ENCODE peak calls at places on chromosomes 13 and 19, in five cellular contexts. S, O, T, L and Z are unnamed samples.

GRCh38 chr13:28540612-28541011 is 45.7 kb upstream of the FLT1 start:
- DNase-seq in S (no peak), O (no peak), T (no peak), L (no peak), Z (no peak)

GRCh38 chr19:12838182-12838890 is at the start of gene MAST1:
- DNase-seq in S (peak), O (peak), T (no peak), L (peak), Z (peak)

GRCh38 chr19:56139847-56140582 is 1.1 kb upstream of the ZNF444 start:
- DNase-seq in S (no peak), O (no peak), T (no peak), L (no peak), Z (no peak)

GRCh38 chr19:14139944-14140343 is 3.6 kb upstream of the ASF1B start:
- DNase-seq in S (no peak), O (peak), T (no peak), L (peak), Z (no peak)

GRCh38 chr13:23723463-23723862 is 153.3 kb downstream of the TNFRSF19 start:
- DNase-seq in S (no peak), O (no peak), T (no peak), L (no peak), Z (no peak)

GRCh38 chr19:13644648-13645047 is 119.7 kb upstream of the MRI1 start:
- DNase-seq in S (no peak), O (no peak), T (no peak), L (no peak), Z (no peak)

GRCh38 chr13:113887700-113888201 is 23.9 kb upstream of the GAS6 start:
- DNase-seq in S (peak), O (no peak), T (no peak), L (no peak), Z (no peak)

GRCh38 chr13:104594801-104595200 is 1528.6 kb upstream of the SLC10A2 start:
- DNase-seq in S (no peak), O (no peak), T (no peak), L (no peak), Z (no peak)

GRCh38 chr13:90197722-90198121 is 1149.8 kb upstream of the MIR17HG start:
- DNase-seq in S (no peak), O (no peak), T (no peak), L (no peak), Z (no peak)

GRCh38 chr13:30832845-30833332 is 73.2 kb upstream of the MEDAG start:
- DNase-seq in S (peak), O (peak), T (peak), L (peak), Z (peak)

GRCh38 chr19:34573226-34573864 is 91.8 kb downstream of the WTIP start:
- DNase-seq in S (peak), O (no peak), T (no peak), L (no peak), Z (no peak)

GRCh38 chr19:39937792-39938191 is 3.4 kb upstream of the FCGBP start:
- DNase-seq in S (no peak), O (no peak), T (no peak), L (no peak), Z (no peak)

GRCh38 chr13:44818428-44818827 is 170.8 kb downstream of the NUFIP1 start:
- DNase-seq in S (no peak), O (no peak), T (no peak), L (no peak), Z (no peak)

GRCh38 chr13:113445791-113446487 is 7.3 kb downstream of the ADPRHL1 start:
- DNase-seq in S (no peak), O (peak), T (no peak), L (no peak), Z (no peak)

GRCh38 chr19:30473334-30473867 is 101.2 kb downstream of the ZNF536 start:
- DNase-seq in S (no peak), O (no peak), T (no peak), L (no peak), Z (no peak)

GRCh38 chr13:58313219-58313618 is 681.7 kb downstream of the PCDH17 start:
- DNase-seq in S (no peak), O (no peak), T (no peak), L (no peak), Z (no peak)

GRCh38 chr19:51598159-51598915 is 27.3 kb downstream of the ZNF175 start:
- DNase-seq in S (no peak), O (no peak), T (no peak), L (peak), Z (no peak)

GRCh38 chr13:113796948-113797676 is 38.1 kb downstream of the TMEM255B start:
- DNase-seq in S (no peak), O (peak), T (no peak), L (peak), Z (no peak)

GRCh38 chr13:32115069-32115468 is 83.5 kb downstream of the FRY start:
- DNase-seq in S (no peak), O (no peak), T (no peak), L (no peak), Z (no peak)

GRCh38 chr13:58397596-58398387 is 766.2 kb downstream of the PCDH17 start:
- DNase-seq in S (no peak), O (no peak), T (no peak), L (no peak), Z (no peak)

GRCh38 chr13:63542704-63543215 is 2127.1 kb upstream of the PCDH20 start:
- DNase-seq in S (no peak), O (no peak), T (no peak), L (no peak), Z (no peak)

GRCh38 chr13:32676242-32676641 is 90.0 kb downstream of the PDS5B start:
- DNase-seq in S (no peak), O (no peak), T (no peak), L (no peak), Z (no peak)

GRCh38 chr19:3463039-3463958 is 17.0 kb downstream of the SMIM24 start:
- DNase-seq in S (no peak), O (no peak), T (no peak), L (peak), Z (no peak)

GRCh38 chr19:55418185-55418584 is 10.6 kb upstream of the UBE2S start:
- DNase-seq in S (peak), O (no peak), T (peak), L (no peak), Z (peak)

GRCh38 chr13:22964245-22964966 is 216.4 kb upstream of the SGCG start:
- DNase-seq in S (no peak), O (no peak), T (no peak), L (peak), Z (no peak)

GRCh38 chr19:14577264-14577663 is 5.4 kb upstream of the NDUFB7 start:
- DNase-seq in S (no peak), O (no peak), T (no peak), L (peak), Z (no peak)

GRCh38 chr13:102317593-102317992 is 84.3 kb downstream of the FGF14 start:
- DNase-seq in S (peak), O (peak), T (no peak), L (peak), Z (no peak)

GRCh38 chr13:111286162-111286561 is 34.3 kb upstream of the TEX29 start:
- DNase-seq in S (no peak), O (no peak), T (no peak), L (no peak), Z (no peak)
- TF ChIP-seq CTCF in S (no peak), O (no peak), T (peak), L (no peak), Z (no peak)

GRCh38 chr13:60679131-60679530 is 282.1 kb downstream of the TDRD3 start:
- DNase-seq in S (no peak), O (no peak), T (no peak), L (no peak), Z (no peak)
- TF ChIP-seq CTCF in S (no peak), O (no peak), T (no peak), L (no peak), Z (no peak)

DNA sequence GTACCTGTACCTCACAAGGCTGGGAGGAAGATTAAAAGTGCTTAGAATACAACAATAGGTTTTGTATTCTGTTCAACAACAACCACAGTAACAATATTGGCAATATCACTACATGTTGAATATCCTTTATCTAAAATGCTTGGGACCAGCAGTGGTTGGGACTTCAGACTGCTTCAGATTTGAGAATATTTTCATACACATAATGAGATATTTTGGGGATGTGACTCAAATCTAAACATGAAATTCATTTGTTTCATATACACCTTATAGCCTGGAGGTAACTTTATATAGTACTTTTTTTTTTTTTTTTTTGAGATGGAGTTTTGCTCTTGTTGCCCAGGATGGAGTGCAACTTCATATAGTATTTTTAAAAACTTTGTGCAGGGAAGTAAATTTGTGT is 73.9 kb downstream of the USP12 start:
- DNase-seq in S (no peak), O (no peak), T (no peak), L (no peak), Z (no peak)
- TF ChIP-seq CTCF in S (no peak), O (no peak), T (no peak), L (no peak), Z (no peak)

GRCh38 chr13:49549289-49549688 is 36.1 kb downstream of the RCBTB1 start:
- DNase-seq in S (no peak), O (no peak), T (no peak), L (no peak), Z (no peak)
- TF ChIP-seq CTCF in S (no peak), O (peak), T (no peak), L (no peak), Z (no peak)

GRCh38 chr13:46166947-46167610 is 14.9 kb downstream of the LCP1 start:
- DNase-seq in S (no peak), O (no peak), T (no peak), L (no peak), Z (no peak)
- TF ChIP-seq CTCF in S (no peak), O (no peak), T (no peak), L (no peak), Z (no peak)